ENCODE peak calls at places on chromosomes 6 and 20, in ten cellular contexts. Z is psoas muscle, N is neural progenitor cell, I is fibroblast of lung, W is dorsolateral prefrontal cortex, A is GM23338, D is ovary, H is AG09309, E is tibial artery, O is endothelial cell of umbilical vein. G is an unnamed sample.

GRCh38 chr6:75291331-75291730 is 6.7 kb upstream of the TMEM30A start:
- DNase-seq in Z (peak), N (no peak), I (no peak), W (no peak), A (no peak), D (no peak), H (no peak), E (no peak), O (no peak), G (no peak)

GRCh38 chr20:50540620-50541605 is 30.7 kb downstream of the PTPN1 start:
- DNase-seq in Z (no peak), N (no peak), I (peak), W (no peak), A (peak), D (no peak), H (no peak), E (no peak), O (peak), G (peak)

GRCh38 chr6:28867078-28867414 is 56.7 kb downstream of the TRIM27 start:
- DNase-seq in Z (no peak), N (peak), I (peak), W (peak), A (no peak), D (no peak), H (no peak), E (no peak), O (no peak), G (no peak)

GRCh38 chr6:90860822-90861601 is 274.1 kb upstream of the MAP3K7 start:
- DNase-seq in Z (no peak), N (no peak), I (no peak), W (no peak), A (no peak), D (no peak), H (no peak), E (no peak), O (no peak), G (no peak)

GRCh38 chr6:127690092-127690491 is 113.1 kb downstream of the C6orf58 start:
- DNase-seq in Z (no peak), N (peak), I (peak), W (no peak), A (peak), D (no peak), H (no peak), E (no peak), O (peak), G (no peak)

GRCh38 chr6:149934249-149935156 is 7.3 kb upstream of the ULBP2 start:
- DNase-seq in Z (no peak), N (peak), I (peak), W (peak), A (peak), D (peak), H (peak), E (peak), O (peak), G (no peak)

GRCh38 chr6:118965354-118965753 is 30.4 kb upstream of the MCM9 start:
- DNase-seq in Z (no peak), N (no peak), I (no peak), W (no peak), A (no peak), D (no peak), H (no peak), E (no peak), O (no peak), G (no peak)

GRCh38 chr20:61768926-61769832 is 296.5 kb downstream of the TAF4 start:
- DNase-seq in Z (no peak), N (no peak), I (no peak), W (no peak), A (no peak), D (no peak), H (no peak), E (no peak), O (no peak), G (no peak)

GRCh38 chr6:34142599-34142998 is 3.3 kb downstream of the GRM4 start:
- DNase-seq in Z (peak), N (peak), I (no peak), W (peak), A (peak), D (no peak), H (no peak), E (no peak), O (no peak), G (no peak)

GRCh38 chr20:20224806-20225205 is 143.1 kb upstream of the INSM1 start:
- DNase-seq in Z (no peak), N (no peak), I (no peak), W (no peak), A (no peak), D (no peak), H (no peak), E (no peak), O (no peak), G (no peak)

GRCh38 chr6:15026832-15027231 is 219.0 kb upstream of the JARID2 start:
- DNase-seq in Z (no peak), N (no peak), I (peak), W (no peak), A (no peak), D (no peak), H (no peak), E (no peak), O (no peak), G (no peak)

GRCh38 chr6:18053555-18054445 is 66.4 kb upstream of the KIF13A start:
- DNase-seq in Z (no peak), N (no peak), I (no peak), W (no peak), A (no peak), D (no peak), H (no peak), E (no peak), O (no peak), G (no peak)

GRCh38 chr6:46584586-46584985 is 68.0 kb downstream of the CYP39A1 start:
- DNase-seq in Z (no peak), N (no peak), I (peak), W (no peak), A (no peak), D (no peak), H (no peak), E (no peak), O (no peak), G (no peak)

GRCh38 chr6:159434410-159434809 is 258.6 kb downstream of the SOD2 start:
- DNase-seq in Z (no peak), N (no peak), I (no peak), W (no peak), A (no peak), D (no peak), H (no peak), E (no peak), O (no peak), G (no peak)

GRCh38 chr20:24840121-24840713 is 108.9 kb upstream of the CST7 start:
- DNase-seq in Z (no peak), N (no peak), I (no peak), W (no peak), A (no peak), D (no peak), H (peak), E (no peak), O (no peak), G (peak)

GRCh38 chr20:19992996-19993908 is 23.9 kb upstream of the NAA20 start:
- DNase-seq in Z (no peak), N (no peak), I (peak), W (no peak), A (peak), D (no peak), H (peak), E (no peak), O (peak), G (peak)

GRCh38 chr6:32819729-32820128 is 2.9 kb upstream of the HLA-DOB start:
- DNase-seq in Z (no peak), N (no peak), I (peak), W (no peak), A (no peak), D (no peak), H (peak), E (no peak), O (no peak), G (no peak)

GRCh38 chr20:12316794-12317193 is 399.1 kb downstream of the BTBD3 start:
- DNase-seq in Z (no peak), N (no peak), I (no peak), W (no peak), A (peak), D (no peak), H (no peak), E (no peak), O (no peak), G (no peak)

GRCh38 chr6:102679844-102680243 is 1286.3 kb downstream of the GRIK2 start:
- DNase-seq in Z (no peak), N (no peak), I (no peak), W (no peak), A (no peak), D (no peak), H (no peak), E (no peak), O (no peak), G (no peak)

GRCh38 chr6:14452567-14453527 is 335.3 kb downstream of the CD83 start:
- DNase-seq in Z (no peak), N (no peak), I (peak), W (no peak), A (no peak), D (no peak), H (no peak), E (no peak), O (no peak), G (no peak)

GRCh38 chr6:157683707-157684106 is 139.3 kb upstream of the SNX9 start:
- DNase-seq in Z (no peak), N (no peak), I (no peak), W (no peak), A (no peak), D (no peak), H (no peak), E (no peak), O (no peak), G (no peak)

GRCh38 chr6:82362144-82362543 is 1.5 kb upstream of the TPBG start:
- DNase-seq in Z (no peak), N (no peak), I (no peak), W (no peak), A (no peak), D (no peak), H (no peak), E (no peak), O (no peak), G (no peak)
- H3K4me3 ChIP-seq in Z (no peak), N (peak), I (peak), W (peak), A (peak), D (no peak), H (no peak), E (no peak), O (no peak), G (no peak)

DNA sequence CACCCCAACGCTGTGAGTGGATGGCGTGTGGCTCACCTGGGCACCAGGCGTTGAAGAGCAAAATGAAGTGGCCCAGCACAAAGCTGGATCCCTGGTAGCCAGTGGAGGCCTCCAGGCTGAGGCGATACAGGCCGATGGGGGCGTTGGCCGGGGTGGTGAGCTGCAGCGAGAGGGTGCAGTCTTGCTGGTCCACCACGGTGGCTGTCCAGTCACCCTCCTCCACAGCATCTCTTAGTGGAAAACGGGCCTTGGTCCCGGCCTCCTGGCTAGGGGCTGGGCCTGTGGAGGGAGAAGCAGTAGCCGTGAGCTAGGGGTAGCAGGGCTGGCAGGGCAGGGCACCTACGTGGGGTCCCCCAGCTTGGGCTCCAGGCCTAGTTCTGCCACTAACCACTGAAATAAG is 9.3 kb downstream of the TGM2 start:
- DNase-seq in Z (no peak), N (no peak), I (no peak), W (no peak), A (no peak), D (no peak), H (no peak), E (no peak), O (no peak), G (no peak)
- H3K4me3 ChIP-seq in Z (no peak), N (no peak), I (no peak), W (no peak), A (no peak), D (no peak), H (no peak), E (no peak), O (no peak), G (no peak)

GRCh38 chr20:17611540-17612286 is 41.8 kb downstream of the DSTN start:
- DNase-seq in Z (peak), N (peak), I (peak), W (no peak), A (peak), D (peak), H (no peak), E (peak), O (no peak), G (no peak)
- H3K4me3 ChIP-seq in Z (no peak), N (no peak), I (no peak), W (no peak), A (no peak), D (no peak), H (no peak), E (no peak), O (no peak), G (no peak)

DNA sequence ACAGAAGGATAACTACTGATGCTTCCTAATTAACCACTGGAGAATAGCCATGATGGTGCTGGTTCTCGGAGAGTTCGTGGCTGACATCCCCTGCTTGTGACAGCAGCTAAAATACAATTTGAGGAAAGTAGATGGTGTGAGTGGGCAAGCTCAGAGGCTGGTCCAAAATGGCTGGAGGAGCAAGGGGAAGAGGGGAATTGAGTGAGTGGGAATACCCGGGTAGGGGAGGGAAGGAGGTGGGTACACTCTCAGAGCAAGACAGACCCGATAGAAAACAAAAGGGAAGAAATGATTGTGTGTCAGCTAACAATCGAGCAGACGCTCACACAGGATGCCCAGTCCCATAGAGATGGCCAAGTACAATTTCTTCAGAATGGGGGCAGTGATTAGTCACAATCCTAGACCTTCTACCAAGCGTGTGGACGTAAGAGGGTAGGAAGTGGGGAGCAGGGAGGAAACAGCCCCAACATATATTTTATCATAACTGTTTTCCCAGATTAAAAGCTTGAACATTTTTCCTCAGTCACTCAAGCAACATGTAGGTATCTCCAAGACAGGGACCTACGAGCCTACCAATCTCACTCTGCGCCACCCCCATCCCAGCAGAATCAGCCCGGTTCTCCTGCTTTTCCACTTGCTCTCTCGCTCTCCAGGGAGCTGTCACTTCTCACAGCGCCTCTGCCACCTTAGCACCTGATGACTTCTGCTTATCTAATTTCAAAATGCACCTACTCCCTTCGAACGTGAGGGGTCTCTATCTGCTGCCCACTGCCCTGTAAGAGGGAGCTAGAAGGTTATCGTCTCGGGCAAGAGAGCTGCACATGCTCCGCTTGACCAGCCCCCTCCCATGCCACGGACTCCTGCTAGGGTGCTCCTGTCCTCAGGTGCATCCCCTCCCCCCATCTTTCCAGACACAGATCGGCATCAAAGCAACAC is 26.2 kb downstream of the RIPOR2 start:
- DNase-seq in Z (no peak), N (no peak), I (no peak), W (no peak), A (peak), D (no peak), H (no peak), E (no peak), O (no peak), G (no peak)
- H3K4me3 ChIP-seq in Z (peak), N (peak), I (peak), W (peak), A (peak), D (peak), H (peak), E (peak), O (no peak), G (peak)

DNA sequence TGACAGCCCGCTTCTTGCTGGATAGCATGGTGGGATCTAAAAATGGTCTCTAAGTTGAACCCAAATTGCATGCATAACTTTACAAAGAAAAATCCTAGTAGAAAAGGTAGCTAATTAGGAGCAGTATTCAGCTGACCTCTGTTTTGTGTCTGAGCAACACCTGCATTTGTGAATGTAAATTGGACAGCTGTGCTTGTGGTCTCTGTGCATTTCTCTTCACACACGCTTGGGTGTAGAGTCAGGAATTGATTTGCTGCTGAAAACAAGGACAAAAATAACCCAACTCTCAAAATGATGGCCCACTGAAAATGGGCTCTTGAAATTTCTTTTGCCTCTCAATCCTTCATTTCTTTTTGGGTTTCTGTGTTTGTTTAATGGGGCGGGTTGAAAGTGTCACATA is 46.3 kb downstream of the SOBP start:
- DNase-seq in Z (no peak), N (peak), I (no peak), W (no peak), A (no peak), D (no peak), H (no peak), E (no peak), O (no peak), G (no peak)
- H3K4me3 ChIP-seq in Z (no peak), N (peak), I (no peak), W (no peak), A (no peak), D (no peak), H (no peak), E (no peak), O (no peak), G (no peak)

GRCh38 chr6:26568601-26569432 is 27.9 kb upstream of the ABT1 start:
- DNase-seq in Z (peak), N (peak), I (peak), W (peak), A (peak), D (peak), H (no peak), E (peak), O (peak), G (no peak)
- H3K4me3 ChIP-seq in Z (peak), N (peak), I (peak), W (peak), A (peak), D (peak), H (peak), E (peak), O (peak), G (peak)

DNA sequence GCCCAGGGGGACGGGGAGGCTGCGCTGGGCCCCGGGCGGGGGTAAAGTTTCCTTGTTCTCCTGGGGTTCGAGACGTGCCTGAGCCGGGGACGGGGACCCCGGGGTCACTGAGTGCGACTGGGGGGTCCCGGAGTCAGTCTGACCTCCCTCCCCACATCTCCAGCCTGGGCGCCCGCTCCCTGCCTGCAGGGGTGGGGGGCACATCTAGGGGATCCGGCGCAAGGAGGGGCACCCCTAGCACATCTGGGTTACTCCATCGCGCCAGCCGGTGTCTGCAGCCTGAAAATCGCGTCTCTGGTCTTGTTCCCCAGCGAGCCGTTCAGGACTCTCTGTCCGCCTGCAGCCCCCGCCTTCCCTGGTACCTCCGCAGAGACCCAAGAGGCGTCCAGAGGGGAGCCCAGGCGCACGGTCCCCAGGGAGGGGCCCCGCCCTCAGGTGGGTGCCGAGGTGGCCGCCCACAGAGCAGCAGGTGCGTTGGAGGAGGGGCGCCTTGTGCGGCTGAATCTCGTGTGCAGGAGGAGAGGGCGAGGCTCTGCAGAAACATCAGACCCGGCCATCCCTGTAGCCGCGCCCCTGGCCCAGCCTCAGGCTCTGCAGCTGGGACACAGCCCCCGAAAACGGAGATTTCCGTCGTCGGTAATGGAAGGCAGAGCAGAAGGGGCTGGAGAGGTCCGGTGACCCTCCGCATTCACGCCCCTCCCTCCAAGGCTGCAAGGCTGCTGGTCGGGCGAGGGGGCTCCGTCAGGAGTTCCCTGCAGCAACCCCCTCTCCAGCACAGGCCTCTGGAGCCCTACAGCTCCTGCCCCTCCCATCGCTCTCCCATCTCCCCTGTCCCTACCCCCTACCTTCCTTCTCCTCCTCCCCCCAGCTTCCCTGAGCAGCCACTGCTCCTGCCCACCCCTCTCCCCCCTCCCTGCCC is 617 bp upstream of the CHRNA4 start:
- DNase-seq in Z (no peak), N (peak), I (no peak), W (no peak), A (peak), D (no peak), H (no peak), E (no peak), O (no peak), G (no peak)
- H3K4me3 ChIP-seq in Z (no peak), N (peak), I (no peak), W (no peak), A (peak), D (no peak), H (no peak), E (no peak), O (no peak), G (no peak)

G was measured in AG04449.